ENCODE peak calls at places on chromosomes 7 and 10, in four cellular contexts. J, T, H and X are unnamed samples.

GRCh38 chr10:317219-317868 is 182.1 kb downstream of the ZMYND11 start:
- DNase-seq in J (peak; percentile 82), T (no peak), H (no peak), X (no peak)

GRCh38 chr10:102122450-102122849 is 2.3 kb upstream of the LDB1 start:
- DNase-seq in J (no peak), T (no peak), H (no peak), X (no peak)

GRCh38 chr7:129218514-129219036 is 6.3 kb upstream of the AHCYL2 start:
- DNase-seq in J (no peak), T (peak; percentile 93), H (peak; percentile 81), X (peak; percentile 77)

GRCh38 chr10:75428434-75429158 is 2.8 kb upstream of the LRMDA start:
- DNase-seq in J (peak; percentile 16), T (no peak), H (no peak), X (peak; percentile 53)

GRCh38 chr10:104639595-104640338 is 1.3 kb upstream of the SORCS3 start:
- DNase-seq in J (no peak), T (no peak), H (no peak), X (no peak)

GRCh38 chr7:82629583-82629982 is 186.0 kb upstream of the CACNA2D1 start:
- DNase-seq in J (no peak), T (no peak), H (no peak), X (no peak)

GRCh38 chr7:27143022-27143949 is at the start of gene HOXA5:
- DNase-seq in J (no peak), T (no peak), H (peak; percentile 90), X (peak; percentile 79)

GRCh38 chr10:35758086-35758485 is 116.0 kb upstream of the FZD8 start:
- DNase-seq in J (no peak), T (no peak), H (no peak), X (no peak)

GRCh38 chr10:44510716-44511115 is 125.8 kb upstream of the CXCL12 start:
- DNase-seq in J (no peak), T (no peak), H (no peak), X (no peak)

GRCh38 chr7:151168787-151169162 is 1.3 kb upstream of the GBX1 start:
- DNase-seq in J (no peak), T (no peak), H (no peak), X (no peak)

GRCh38 chr10:106780593-106781088 is 383.9 kb downstream of the SORCS1 start:
- DNase-seq in J (no peak), T (peak; percentile 0), H (no peak), X (no peak)

GRCh38 chr7:108413782-108414492 is 42.3 kb downstream of the NRCAM start:
- DNase-seq in J (no peak), T (no peak), H (no peak), X (peak; percentile 33)

GRCh38 chr10:62244088-62244487 is 24.6 kb downstream of the RTKN2 start:
- DNase-seq in J (no peak), T (no peak), H (no peak), X (no peak)

GRCh38 chr7:18855796-18856195 is 261.6 kb downstream of the TWIST1 start:
- DNase-seq in J (no peak), T (no peak), H (no peak), X (no peak)

GRCh38 chr10:130169136-130169888 is 33.1 kb downstream of the GLRX3 start:
- DNase-seq in J (no peak), T (no peak), H (no peak), X (no peak)

GRCh38 chr7:11830582-11831382 is 1.2 kb downstream of the THSD7A start:
- DNase-seq in J (no peak), T (no peak), H (no peak), X (no peak)

GRCh38 chr7:101934618-101935017 is 117.2 kb downstream of the CUX1 start:
- DNase-seq in J (no peak), T (no peak), H (no peak), X (no peak)

GRCh38 chr7:99990417-99990816 is 14.6 kb upstream of the AZGP1 start:
- DNase-seq in J (no peak), T (no peak), H (no peak), X (no peak)

GRCh38 chr7:101864039-101864438 is 46.6 kb downstream of the CUX1 start:
- DNase-seq in J (no peak), T (no peak), H (no peak), X (no peak)

GRCh38 chr10:127908106-127908957 is 1.4 kb downstream of the PTPRE start:
- DNase-seq in J (no peak), T (no peak), H (peak; percentile 23), X (no peak)

GRCh38 chr10:30792025-30792424 is 162.5 kb upstream of the LYZL2 start:
- DNase-seq in J (no peak), T (no peak), H (no peak), X (no peak)

GRCh38 chr10:132136097-132136521 is 50.6 kb upstream of the DPYSL4 start:
- DNase-seq in J (no peak), T (no peak), H (no peak), X (no peak)

GRCh38 chr10:88897019-88897853 is 17.2 kb downstream of the STAMBPL1 start:
- DNase-seq in J (no peak), T (no peak), H (peak; percentile 44), X (no peak)

GRCh38 chr7:155931386-155932085 is 119.3 kb upstream of the SHH start:
- DNase-seq in J (no peak), T (no peak), H (no peak), X (no peak)

GRCh38 chr7:155925682-155926081 is 113.4 kb upstream of the SHH start:
- DNase-seq in J (no peak), T (no peak), H (no peak), X (no peak)

GRCh38 chr7:155930061-155930460 is 117.8 kb upstream of the SHH start:
- DNase-seq in J (no peak), T (no peak), H (no peak), X (no peak)

GRCh38 chr7:155927905-155928304 is 115.6 kb upstream of the SHH start:
- DNase-seq in J (no peak), T (no peak), H (no peak), X (no peak)

DNA sequence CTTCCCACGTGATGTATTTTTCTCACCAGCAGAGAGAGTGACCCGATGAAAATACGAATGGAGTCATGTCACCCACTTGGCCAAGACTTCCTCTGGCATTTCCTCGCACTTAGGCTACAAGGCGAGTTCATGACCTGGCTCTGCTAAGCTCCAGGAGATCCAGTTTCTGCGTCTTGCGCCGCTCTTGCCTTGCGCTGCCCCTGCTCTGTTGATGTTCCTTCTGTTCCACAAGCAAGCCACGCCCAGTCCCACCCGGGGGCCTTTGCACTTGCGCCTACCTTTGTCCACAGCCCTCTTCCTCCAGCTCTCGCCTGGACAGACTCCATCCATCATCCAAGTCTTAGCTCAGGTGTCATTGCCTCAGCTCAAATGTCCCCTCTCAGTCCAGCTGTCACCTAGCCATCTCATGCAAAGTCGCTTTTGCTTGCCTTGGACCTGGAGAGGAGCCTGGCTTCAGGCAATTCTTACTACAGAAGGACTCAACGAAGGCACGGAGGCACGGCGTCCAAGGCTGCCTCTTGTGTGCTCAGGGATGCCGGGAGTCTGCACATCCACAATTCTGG is 116.4 kb upstream of the SHH start:
- DNase-seq in J (no peak), T (no peak), H (no peak), X (no peak)
- TF ChIP-seq BHLHE40 in J (no peak), T (no peak), H (no peak), X (no peak)

DNA sequence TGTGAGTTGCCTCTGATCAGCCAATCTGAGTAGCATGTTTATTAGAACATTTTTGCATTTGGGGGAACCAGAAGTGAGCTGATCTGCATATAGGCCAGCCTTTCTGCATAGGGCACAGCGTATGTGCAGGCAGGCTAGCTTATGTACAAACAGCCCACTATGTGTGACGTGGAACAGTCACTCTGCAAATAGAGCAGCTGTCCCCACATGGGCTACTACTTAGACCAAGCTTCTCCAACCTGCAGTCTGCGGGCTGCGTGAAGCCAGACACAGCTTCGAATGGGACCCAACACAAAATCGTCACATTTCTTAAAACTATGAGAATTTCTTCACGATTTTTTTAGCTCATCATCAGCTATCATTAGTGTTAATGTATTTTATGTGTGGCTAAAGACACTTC is 134.1 kb upstream of the FAM20C start:
- DNase-seq in J (no peak), T (no peak), H (no peak), X (no peak)
- TF ChIP-seq FOXK2 in J (no peak), T (no peak), H (no peak), X (no peak)

DNA sequence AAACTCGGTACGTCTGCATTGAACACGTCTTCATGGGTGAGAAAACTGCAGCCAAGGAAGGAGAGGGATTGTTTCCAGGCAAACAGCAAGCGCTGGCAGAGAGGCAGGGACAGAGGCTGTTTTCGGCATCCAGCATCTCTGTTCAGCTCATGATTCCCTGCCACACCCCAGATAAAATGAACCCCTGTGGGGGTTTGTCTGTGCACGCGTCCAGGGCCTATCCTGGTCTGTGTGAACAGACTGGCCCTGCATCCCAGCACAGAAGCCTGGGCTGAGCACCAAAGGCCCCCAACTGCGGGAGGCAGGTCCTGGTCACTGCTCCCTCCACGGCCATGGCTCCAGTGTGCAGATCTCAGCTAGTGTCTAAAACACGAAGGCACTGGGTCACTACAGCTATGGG is 83.3 kb upstream of the FAM20C start:
- DNase-seq in J (no peak), T (no peak), H (no peak), X (no peak)
- TF ChIP-seq BHLHE40 in J (no peak), T (no peak), H (no peak), X (no peak)

DNA sequence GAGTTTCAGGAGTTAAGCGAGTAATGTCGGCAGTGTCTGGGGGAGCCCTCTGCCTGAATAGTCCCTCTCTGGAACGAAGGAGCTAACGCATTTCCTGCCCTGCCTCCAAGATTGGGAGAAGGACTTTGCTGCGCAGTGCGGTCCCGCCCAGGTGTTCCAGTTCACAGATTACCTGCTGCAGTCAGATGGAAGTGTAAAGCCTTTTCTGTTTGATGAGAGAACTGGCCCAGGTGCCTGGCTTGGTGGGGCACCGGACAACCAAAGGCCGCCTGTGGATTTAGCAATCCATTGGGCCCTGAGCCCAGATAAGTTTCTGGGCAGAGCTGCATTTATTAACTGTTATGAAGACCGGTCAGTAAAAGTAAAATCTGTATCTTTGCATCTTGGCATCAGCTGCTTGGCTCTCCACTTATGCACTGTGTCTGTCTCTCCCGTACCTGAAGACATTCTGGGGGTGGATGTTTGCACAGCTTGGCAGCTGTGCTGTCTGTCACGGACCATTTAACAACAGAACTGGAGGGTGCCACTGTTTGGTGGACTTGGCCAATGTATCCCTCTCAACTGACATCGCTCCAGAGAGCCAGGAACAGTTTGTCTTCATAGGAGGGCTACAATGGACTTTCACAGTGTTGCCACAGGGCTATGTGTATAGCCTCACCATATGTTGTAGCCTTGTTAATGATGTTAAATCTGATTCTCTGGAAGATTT is 654.7 kb upstream of the ZWINT start:
- DNase-seq in J (no peak), T (no peak), H (no peak), X (no peak)
- TF ChIP-seq FOXK2 in J (no peak), T (no peak), H (no peak), X (no peak)

GRCh38 chr10:3961082-3961481 is 176.1 kb upstream of the KLF6 start:
- DNase-seq in J (no peak), T (no peak), H (no peak), X (no peak)
- TF ChIP-seq BHLHE40 in J (no peak), T (no peak), H (no peak), X (no peak)

GRCh38 chr7:90430614-90431445 is 27.6 kb downstream of the CLDN12 start:
- DNase-seq in J (no peak), T (no peak), H (no peak), X (no peak)
- TF ChIP-seq FOXK2 in J (no peak), T (no peak), H (no peak), X (no peak)

DNA sequence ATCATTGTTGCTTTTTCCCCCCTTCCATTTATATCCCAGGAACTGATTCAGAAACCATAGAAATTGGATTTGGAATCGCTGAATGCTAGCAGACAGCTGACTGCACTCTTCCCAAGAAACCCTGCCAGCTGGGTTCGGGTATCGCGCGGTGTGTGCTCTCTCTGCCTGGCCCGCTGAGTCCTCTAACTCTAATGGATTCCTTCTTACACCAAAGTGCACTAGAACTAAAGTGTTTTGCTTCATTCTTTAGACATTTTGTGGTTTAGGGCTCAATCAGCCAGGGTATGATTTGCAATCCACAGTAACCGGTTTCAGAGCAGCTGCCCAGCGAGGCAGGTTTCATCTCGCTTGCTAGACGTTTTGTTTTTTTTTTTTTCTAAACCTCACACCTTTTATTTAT is 92.2 kb downstream of the EGFR start:
- DNase-seq in J (no peak), T (no peak), H (no peak), X (no peak)
- TF ChIP-seq BHLHE40 in J (no peak), T (no peak), H (no peak), X (no peak)